ENCODE peak calls at places on chromosome 12, in eight cellular contexts. I, J, N, M, X, K, D and Z are unnamed samples.

GRCh38 chr12:42448841-42449240 is 122.9 kb downstream of the PPHLN1 start:
- DNase-seq in I (no peak), J (no peak), N (no peak), M (no peak), X (no peak), K (no peak), D (no peak), Z (no peak)

GRCh38 chr12:26823391-26823790 is 9.6 kb downstream of the ITPR2 start:
- DNase-seq in I (no peak), J (no peak), N (no peak), M (no peak), X (no peak), K (no peak), D (no peak), Z (no peak)

GRCh38 chr12:65074932-65075331 is 46.2 kb downstream of the WIF1 start:
- DNase-seq in I (no peak), J (no peak), N (no peak), M (no peak), X (no peak), K (no peak), D (peak; percentile 2), Z (no peak)

GRCh38 chr12:23949212-23950010 is at the start of gene SOX5:
- DNase-seq in I (no peak), J (no peak), N (peak; percentile 32), M (no peak), X (peak; percentile 1), K (peak; percentile 78), D (no peak), Z (no peak)

GRCh38 chr12:104459556-104459909 is 2.8 kb downstream of the CHST11 start:
- DNase-seq in I (no peak), J (no peak), N (no peak), M (no peak), X (no peak), K (no peak), D (no peak), Z (no peak)

GRCh38 chr12:108306014-108306501 is 33.1 kb downstream of the CMKLR1 start:
- DNase-seq in I (no peak), J (no peak), N (no peak), M (no peak), X (peak; percentile 86), K (no peak), D (peak; percentile 55), Z (no peak)

GRCh38 chr12:11941601-11942360 is 129.0 kb upstream of the BCL2L14 start:
- DNase-seq in I (no peak), J (no peak), N (peak; percentile 31), M (no peak), X (no peak), K (no peak), D (peak; percentile 51), Z (no peak)

GRCh38 chr12:79454338-79454777 is 236.4 kb downstream of the PAWR start:
- DNase-seq in I (no peak), J (no peak), N (peak; percentile 85), M (no peak), X (peak; percentile 88), K (no peak), D (peak; percentile 20), Z (no peak)

GRCh38 chr12:116712458-116713303 is 25.2 kb downstream of the SPRING1 start:
- DNase-seq in I (no peak), J (no peak), N (no peak), M (no peak), X (no peak), K (no peak), D (peak; percentile 46), Z (no peak)